ENCODE peak calls at places on chromosomes 12 and 14, in six cellular contexts. Y is uterus; N is cardiac muscle cell; L is stomach; F is CD8-positive, alpha-beta memory T cell; A is sigmoid colon. I is an unnamed sample.

GRCh38 chr14:53192023-53192422 is 38.9 kb upstream of the DDHD1 start:
- DNase-seq in L (no peak), Y (no peak), F (no peak), N (peak), A (no peak), I (no peak)

GRCh38 chr12:62537544-62537943 is 70.9 kb downstream of the MON2 start:
- DNase-seq in Y (no peak), F (no peak), A (no peak), L (peak), N (peak), I (no peak)

GRCh38 chr14:31657917-31658316 is 96.7 kb downstream of the NUBPL start:
- DNase-seq in F (no peak), Y (no peak), A (no peak), L (no peak), N (no peak), I (no peak)

GRCh38 chr12:21987786-21988185 is 46.6 kb upstream of the ABCC9 start:
- DNase-seq in A (no peak), L (no peak), F (no peak), N (no peak), Y (no peak), I (no peak)

GRCh38 chr12:59142175-59142574 is 221.9 kb upstream of the LRIG3 start:
- DNase-seq in F (no peak), A (no peak), L (no peak), N (no peak), Y (no peak), I (no peak)

GRCh38 chr14:68549966-68550705 is 242.7 kb downstream of the ZFP36L1 start:
- DNase-seq in Y (no peak), L (no peak), A (no peak), F (no peak), N (peak), I (no peak)

GRCh38 chr12:61490732-61491498 is 769.3 kb upstream of the USP15 start:
- DNase-seq in N (no peak), Y (no peak), L (no peak), A (no peak), F (no peak), I (no peak)

GRCh38 chr14:42322486-42323284 is 716.0 kb downstream of the LRFN5 start:
- DNase-seq in L (no peak), N (no peak), A (no peak), Y (no peak), F (no peak), I (no peak)

GRCh38 chr14:57247283-57247682 is 21.4 kb downstream of the EXOC5 start:
- DNase-seq in F (no peak), Y (no peak), A (no peak), N (no peak), L (no peak), I (no peak)

GRCh38 chr14:63297387-63297786 is 21.3 kb downstream of the GPHB5 start:
- DNase-seq in A (no peak), Y (no peak), F (no peak), N (no peak), L (no peak), I (no peak)

GRCh38 chr12:69042970-69043369 is 110.0 kb upstream of the CPM start:
- DNase-seq in N (no peak), Y (no peak), A (no peak), L (no peak), F (no peak), I (no peak)

GRCh38 chr12:26113194-26113654 is 11.6 kb downstream of the BHLHE41 start:
- DNase-seq in A (no peak), L (no peak), Y (no peak), F (no peak), N (no peak), I (no peak)

GRCh38 chr14:91138511-91139359 is 24.9 kb downstream of the DGLUCY start:
- DNase-seq in Y (no peak), N (peak), F (peak), L (no peak), A (no peak), I (no peak)

GRCh38 chr12:122459211-122459610 is 36.7 kb upstream of the CLIP1 start:
- DNase-seq in Y (no peak), N (no peak), L (peak), F (no peak), A (peak), I (no peak)

GRCh38 chr14:88630565-88630964 is 67.7 kb downstream of the ZC3H14 start:
- DNase-seq in L (no peak), F (no peak), A (no peak), Y (no peak), N (peak), I (no peak)

GRCh38 chr12:42957136-42957535 is 367.6 kb upstream of the PRICKLE1 start:
- DNase-seq in A (no peak), N (peak), L (no peak), Y (no peak), F (no peak), I (no peak)

GRCh38 chr12:47397664-47398281 is 308.1 kb downstream of the RPAP3 start:
- DNase-seq in Y (no peak), N (peak), L (no peak), F (peak), A (no peak), I (peak)

GRCh38 chr14:97282644-97283403 is 485.6 kb downstream of the VRK1 start:
- DNase-seq in A (no peak), N (no peak), L (no peak), F (no peak), Y (no peak), I (no peak)

GRCh38 chr14:20679907-20680306 is 4.5 kb upstream of the RNASE4 start:
- DNase-seq in A (no peak), L (no peak), Y (peak), N (peak), F (no peak), I (no peak)

GRCh38 chr12:90484130-90484529 is 470.8 kb downstream of the CCER1 start:
- DNase-seq in F (no peak), N (no peak), A (no peak), L (no peak), Y (no peak), I (no peak)

GRCh38 chr12:41121374-41121773 is 66.7 kb upstream of the PDZRN4 start:
- DNase-seq in F (no peak), A (no peak), L (no peak), Y (no peak), N (no peak), I (no peak)

GRCh38 chr12:28966049-28966778 is 182.9 kb upstream of the FAR2 start:
- DNase-seq in F (no peak), L (peak), Y (peak), A (peak), N (peak), I (no peak)

GRCh38 chr12:71731439-71732356 is 23.0 kb upstream of the RAB21 start:
- DNase-seq in A (no peak), N (peak), F (no peak), L (no peak), Y (no peak), I (no peak)

GRCh38 chr12:104133861-104134260 is 4.1 kb downstream of the NFYB start:
- DNase-seq in Y (no peak), N (no peak), A (no peak), L (no peak), F (no peak), I (no peak)

GRCh38 chr12:7433276-7433822 is 10.6 kb downstream of the CD163L1 start:
- DNase-seq in L (no peak), A (no peak), N (peak), F (no peak), Y (no peak), I (no peak)

GRCh38 chr12:79677667-79678066 is 13.1 kb downstream of the PAWR start:
- DNase-seq in F (no peak), N (no peak), Y (no peak), L (no peak), A (no peak), I (no peak)

GRCh38 chr14:39276005-39276404 is 42.3 kb downstream of the MIA2 start:
- DNase-seq in L (no peak), N (no peak), F (no peak), A (no peak), Y (no peak), I (no peak)

GRCh38 chr12:46983959-46984833 is 95.2 kb upstream of the PCED1B start:
- DNase-seq in N (peak), F (peak), L (no peak), A (no peak), Y (no peak), I (peak)

GRCh38 chr12:124296295-124296915 is 1.5 kb downstream of the RFLNA start:
- DNase-seq in A (no peak), N (no peak), L (no peak), Y (no peak), F (no peak), I (no peak)

GRCh38 chr12:106227641-106228319 is 20.0 kb downstream of the CKAP4 start:
- DNase-seq in L (peak), N (peak), Y (no peak), F (peak), A (no peak), I (peak)

GRCh38 chr12:113330505-113330904 is 4.4 kb downstream of the SLC8B1 start:
- DNase-seq in L (no peak), A (no peak), Y (no peak), N (no peak), F (no peak), I (no peak)

GRCh38 chr12:359091-359490 is 30.0 kb downstream of the KDM5A start:
- DNase-seq in F (no peak), L (no peak), N (no peak), Y (no peak), A (no peak), I (no peak)

GRCh38 chr14:101776315-101776714 is 14.8 kb downstream of the PPP2R5C start:
- DNase-seq in A (no peak), Y (no peak), L (no peak), F (no peak), N (no peak), I (no peak)

GRCh38 chr14:51260225-51260624 is 20.2 kb downstream of the TMX1 start:
- DNase-seq in L (no peak), F (no peak), A (no peak), Y (no peak), N (no peak), I (no peak)

GRCh38 chr14:72810201-72810600 is 83.7 kb downstream of the DPF3 start:
- DNase-seq in N (no peak), Y (no peak), L (no peak), A (no peak), F (peak), I (peak)

GRCh38 chr14:93970589-93970966 is 5.8 kb downstream of the ASB2 start:
- DNase-seq in F (peak), N (no peak), A (no peak), L (peak), Y (no peak), I (peak)

GRCh38 chr12:112928978-112929377 is 9.3 kb upstream of the OAS3 start:
- DNase-seq in Y (no peak), A (no peak), N (no peak), F (no peak), L (no peak), I (no peak)

GRCh38 chr12:92398565-92399309 is 253.1 kb upstream of the BTG1 start:
- DNase-seq in Y (no peak), N (no peak), L (no peak), F (peak), A (no peak), I (peak)

GRCh38 chr14:100282766-100283419 is 23.4 kb downstream of the SLC25A29 start:
- DNase-seq in F (no peak), L (peak), N (no peak), Y (no peak), A (no peak), I (no peak)
- H3K27ac ChIP-seq in F (no peak), L (no peak), N (peak), Y (no peak), A (no peak), I (no peak)

DNA sequence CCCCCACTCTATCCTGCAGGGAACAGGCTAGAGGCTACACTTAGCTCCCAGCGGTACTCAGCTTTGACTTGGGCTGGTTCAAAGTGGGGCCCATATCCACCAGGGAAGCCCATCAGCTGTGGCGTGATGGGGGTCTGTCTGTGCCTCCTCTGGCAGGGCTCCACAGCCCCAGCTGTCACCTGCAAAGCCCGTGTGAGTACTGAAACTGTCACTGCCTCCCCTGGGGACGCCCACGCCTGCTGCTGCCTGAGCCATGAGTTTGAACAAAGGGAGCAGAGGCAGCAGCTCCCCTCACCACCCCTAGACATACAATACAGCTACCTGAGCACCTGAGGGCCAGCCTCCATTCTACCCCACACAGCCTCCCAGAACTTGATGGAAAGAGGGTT is 5.0 kb downstream of the REM2 start:
- DNase-seq in A (no peak), F (peak), L (no peak), Y (no peak), N (no peak), I (no peak)
- H3K4me3 ChIP-seq in A (peak), F (peak), L (peak), Y (no peak), N (peak), I (peak)

GRCh38 chr12:1799068-1799881 is 21.1 kb upstream of the LRTM2 start:
- DNase-seq in L (no peak), N (no peak), F (no peak), Y (no peak), A (no peak), I (no peak)

GRCh38 chr12:1796515-1797010 is 23.8 kb upstream of the LRTM2 start:
- DNase-seq in A (no peak), F (peak), N (no peak), Y (peak), L (peak), I (peak)

GRCh38 chr12:1797011-1797901 is 23.1 kb upstream of the LRTM2 start:
- DNase-seq in Y (peak), N (peak), F (peak), A (peak), L (peak), I (peak)

GRCh38 chr12:1798734-1799067 is 21.7 kb upstream of the LRTM2 start:
- DNase-seq in L (no peak), A (no peak), N (no peak), Y (no peak), F (no peak), I (no peak)

DNA sequence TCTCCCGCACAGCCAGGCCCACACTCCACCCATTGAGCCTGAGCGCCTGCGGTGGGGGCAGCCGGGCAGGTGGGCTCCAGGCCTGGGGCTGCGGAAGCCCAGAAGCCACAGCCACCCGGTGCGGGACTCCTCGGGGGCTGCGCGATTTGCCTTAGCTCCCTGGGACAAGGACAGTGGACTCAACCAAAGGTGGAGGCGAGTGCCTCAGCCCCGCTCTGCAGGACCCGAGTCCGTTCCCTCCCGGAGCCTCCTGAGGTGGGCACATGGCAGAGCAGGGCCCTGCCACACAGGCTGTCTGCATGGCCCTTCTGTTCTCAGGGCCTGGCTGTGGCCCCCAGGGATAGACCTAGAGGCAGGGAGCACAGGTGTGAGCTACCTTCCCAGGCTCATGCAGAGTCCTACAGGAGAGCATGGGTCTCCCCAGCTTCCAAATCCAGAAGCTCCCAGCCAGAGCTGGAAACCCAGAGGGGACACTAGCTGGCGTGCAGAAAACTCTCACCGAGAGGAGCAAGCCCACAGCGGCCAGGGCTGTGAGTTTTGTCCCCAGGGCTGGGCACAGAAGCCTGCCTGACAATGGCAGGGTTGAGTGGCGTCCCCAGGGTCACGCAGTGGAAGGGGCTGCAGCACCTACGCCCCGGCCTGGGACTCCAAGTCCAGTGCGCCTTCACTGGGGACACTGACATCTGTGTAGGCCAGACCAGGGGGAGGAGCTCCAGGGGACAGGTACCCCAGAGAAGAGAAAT is 22.2 kb upstream of the LRTM2 start:
- DNase-seq in Y (no peak), A (peak), N (no peak), F (no peak), L (no peak), I (no peak)
- H3K27ac ChIP-seq in Y (peak), A (peak), N (no peak), F (no peak), L (peak), I (peak)

DNA sequence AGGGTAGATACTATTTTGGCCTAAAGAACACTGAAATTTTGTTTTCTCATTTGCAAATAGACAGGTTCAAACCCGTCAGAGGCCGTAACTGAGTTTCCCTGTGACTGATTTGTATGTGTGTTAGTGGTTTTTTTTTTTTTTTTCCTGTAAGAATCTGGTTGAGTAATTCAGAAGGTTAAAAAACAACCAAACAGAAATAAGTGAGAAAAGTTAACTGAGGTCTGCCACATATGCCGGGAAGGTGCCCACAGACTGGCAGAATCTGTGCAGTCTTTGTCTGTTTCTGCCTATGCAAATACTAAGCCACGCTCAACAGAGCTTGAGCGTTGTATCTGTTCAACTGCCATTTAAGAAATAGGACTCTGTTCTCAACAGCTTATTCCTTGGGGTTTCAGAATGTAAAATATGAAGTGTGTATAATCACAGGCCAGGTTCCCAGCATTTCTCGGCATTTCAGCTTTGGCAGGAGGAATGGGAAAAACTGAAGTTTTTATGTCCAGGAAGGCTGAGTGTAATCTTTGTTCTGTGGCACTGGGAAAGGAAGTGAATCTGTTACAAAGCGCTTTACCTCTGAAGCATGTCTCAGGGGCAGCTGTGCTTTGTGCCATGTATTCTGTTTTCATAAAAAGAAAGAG is 181.9 kb downstream of the PRKCH start:
- DNase-seq in L (no peak), Y (no peak), A (no peak), N (peak), F (peak), I (peak)
- H3K4me3 ChIP-seq in L (no peak), Y (no peak), A (no peak), N (no peak), F (peak), I (peak)

DNA sequence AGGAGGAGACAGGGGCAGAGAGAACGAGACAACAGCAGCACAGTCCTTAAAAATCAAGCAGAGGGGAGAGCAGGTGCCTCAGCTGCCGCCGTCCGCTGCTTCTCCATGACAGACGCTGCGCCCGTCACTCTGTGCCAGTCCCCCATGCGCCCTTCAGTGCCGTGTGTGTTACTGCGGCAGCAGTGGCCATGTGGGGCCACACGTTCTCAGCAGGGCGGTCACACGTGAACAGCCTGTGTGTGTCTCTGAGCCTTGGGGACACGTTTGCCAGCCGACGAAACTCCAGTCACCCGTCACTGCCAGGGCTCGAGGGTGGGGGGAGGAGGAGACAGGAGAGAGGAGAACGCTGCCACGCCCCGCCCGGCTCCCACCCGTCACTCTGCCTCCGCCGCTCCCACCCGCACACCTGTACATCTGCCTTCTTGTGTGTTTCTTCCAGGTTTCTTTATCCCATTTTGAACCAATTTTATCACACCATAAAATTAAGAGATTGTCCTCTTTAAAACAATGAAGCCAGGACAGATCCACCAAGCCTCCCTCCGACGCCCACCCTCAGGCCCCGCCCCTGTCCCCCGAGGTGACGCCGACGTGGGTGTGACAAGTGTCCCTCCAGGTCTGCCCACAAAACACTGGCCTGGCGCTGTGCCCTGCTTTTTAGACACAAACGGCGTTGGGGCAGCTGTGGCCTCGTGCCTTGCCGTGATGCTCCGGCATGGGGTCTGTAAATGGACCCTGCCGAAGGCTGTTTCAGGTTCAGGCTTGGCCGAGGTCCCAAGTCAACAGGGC is 58.2 kb downstream of the GALNT9 start:
- DNase-seq in F (no peak), Y (no peak), N (no peak), L (no peak), A (no peak), I (no peak)
- H3K27ac ChIP-seq in F (no peak), Y (no peak), N (no peak), L (no peak), A (no peak), I (no peak)

GRCh38 chr14:77265561-77266335 is 5.3 kb downstream of the NGB start:
- DNase-seq in F (no peak), L (no peak), N (no peak), Y (no peak), A (no peak), I (no peak)
- H3K4me3 ChIP-seq in F (no peak), L (no peak), N (no peak), Y (no peak), A (no peak), I (no peak)

GRCh38 chr14:36215217-36215598 is 38.7 kb upstream of the PTCSC3 start:
- DNase-seq in L (no peak), N (no peak), A (no peak), Y (no peak), F (no peak), I (no peak)
- H3K27ac ChIP-seq in L (peak), N (no peak), A (no peak), Y (no peak), F (no peak), I (no peak)

GRCh38 chr14:38101679-38102078 is 106.0 kb upstream of the SSTR1 start:
- DNase-seq in Y (no peak), F (no peak), A (no peak), L (no peak), N (no peak), I (no peak)

GRCh38 chr14:38103542-38104225 is 104.0 kb upstream of the SSTR1 start:
- DNase-seq in L (no peak), Y (no peak), N (no peak), F (no peak), A (no peak), I (no peak)

GRCh38 chr14:38108681-38109080 is 99.0 kb upstream of the SSTR1 start:
- DNase-seq in L (no peak), N (no peak), F (no peak), A (no peak), Y (no peak), I (no peak)

GRCh38 chr14:38107216-38107631 is 100.5 kb upstream of the SSTR1 start:
- DNase-seq in F (no peak), A (no peak), Y (no peak), L (no peak), N (no peak), I (no peak)

GRCh38 chr14:38105106-38105702 is 102.5 kb upstream of the SSTR1 start:
- DNase-seq in A (no peak), Y (no peak), F (no peak), L (no peak), N (no peak), I (no peak)
- H3K4me3 ChIP-seq in A (no peak), Y (no peak), F (no peak), L (no peak), N (no peak), I (no peak)

GRCh38 chr12:119994892-119995658 is 6.0 kb downstream of the BICDL1 start:
- DNase-seq in A (no peak), Y (no peak), N (no peak), F (no peak), L (no peak), I (no peak)
- H3K27ac ChIP-seq in A (no peak), Y (no peak), N (no peak), F (no peak), L (no peak), I (no peak)